ENCODE peak calls at places on chromosomes 3 and 15, in six cellular contexts. C is breast epithelium; E is CD8-positive, alpha-beta T cell; F is esophagus muscularis mucosa; H is lower lobe of right lung; N is body of pancreas. R is an unnamed sample.

GRCh38 chr3:150870406-150870805 is 34.8 kb downstream of the MINDY4B start:
- DNase-seq in C (no peak), E (no peak), F (no peak), H (no peak), N (no peak), R (no peak)

GRCh38 chr3:28057548-28057947 is 183.9 kb upstream of the CMC1 start:
- DNase-seq in C (no peak), E (no peak), F (no peak), H (no peak), N (no peak), R (no peak)

GRCh38 chr15:47587938-47588817 is 129.1 kb upstream of the SEMA6D start:
- DNase-seq in C (no peak), E (no peak), F (no peak), H (no peak), N (no peak), R (no peak)

GRCh38 chr3:178518660-178519396 is 17.4 kb upstream of the KCNMB2 start:
- DNase-seq in C (no peak), E (no peak), F (no peak), H (no peak), N (no peak), R (no peak)

GRCh38 chr3:66336358-66336766 is 115.6 kb downstream of the SLC25A26 start:
- DNase-seq in C (no peak), E (no peak), F (no peak), H (no peak), N (no peak), R (no peak)

GRCh38 chr3:186427627-186428026 is 65.6 kb upstream of the DGKG start:
- DNase-seq in C (no peak), E (no peak), F (peak), H (no peak), N (no peak), R (no peak)

GRCh38 chr15:40063563-40064011 is 24.6 kb upstream of the SRP14 start:
- DNase-seq in C (no peak), E (no peak), F (no peak), H (no peak), N (no peak), R (no peak)

GRCh38 chr3:192445768-192446644 is 281.3 kb downstream of the FGF12 start:
- DNase-seq in C (no peak), E (no peak), F (no peak), H (no peak), N (no peak), R (no peak)

GRCh38 chr3:37731895-37732294 is 129.8 kb upstream of the CTDSPL start:
- DNase-seq in C (no peak), E (no peak), F (no peak), H (no peak), N (no peak), R (no peak)

GRCh38 chr3:24365168-24365567 is 129.5 kb downstream of the THRB start:
- DNase-seq in C (peak), E (no peak), F (no peak), H (no peak), N (peak), R (no peak)
- H3K27ac ChIP-seq in C (peak), E (no peak), F (no peak), H (no peak), N (peak), R (no peak)

GRCh38 chr3:125606291-125606690 is 11.0 kb upstream of the OSBPL11 start:
- DNase-seq in C (no peak), E (no peak), F (no peak), H (no peak), N (no peak), R (no peak)

GRCh38 chr3:125608419-125608818 is 13.1 kb upstream of the OSBPL11 start:
- DNase-seq in C (no peak), E (no peak), F (no peak), H (no peak), N (no peak), R (no peak)

GRCh38 chr3:125605771-125606170 is 10.5 kb upstream of the OSBPL11 start:
- DNase-seq in C (no peak), E (no peak), F (no peak), H (no peak), N (no peak), R (no peak)

GRCh38 chr3:125602752-125603649 is 7.7 kb upstream of the OSBPL11 start:
- DNase-seq in C (no peak), E (no peak), F (no peak), H (no peak), N (no peak), R (no peak)
- TF ChIP-seq CTCF in C (no peak), E (no peak), F (no peak), H (no peak), N (peak), R (peak)

GRCh38 chr15:24956131-24956838 is 1.5 kb downstream of the SNRPN start:
- DNase-seq in C (peak), E (peak), F (peak), H (peak), N (peak), R (no peak)

GRCh38 chr15:24957691-24958090 is 2.9 kb downstream of the SNRPN start:
- DNase-seq in C (no peak), E (no peak), F (no peak), H (no peak), N (no peak), R (no peak)

GRCh38 chr15:24954783-24955548 is at the start of the genes SNRPN and SNURF:
- DNase-seq in C (peak), E (peak), F (no peak), H (peak), N (peak), R (no peak)

GRCh38 chr15:24955549-24955929 is 752 bp downstream of the SNRPN start:
- DNase-seq in C (no peak), E (peak), F (no peak), H (peak), N (peak), R (no peak)
- H3K4me3 ChIP-seq in C (peak), E (peak), F (peak), H (peak), N (peak), R (no peak)

DNA sequence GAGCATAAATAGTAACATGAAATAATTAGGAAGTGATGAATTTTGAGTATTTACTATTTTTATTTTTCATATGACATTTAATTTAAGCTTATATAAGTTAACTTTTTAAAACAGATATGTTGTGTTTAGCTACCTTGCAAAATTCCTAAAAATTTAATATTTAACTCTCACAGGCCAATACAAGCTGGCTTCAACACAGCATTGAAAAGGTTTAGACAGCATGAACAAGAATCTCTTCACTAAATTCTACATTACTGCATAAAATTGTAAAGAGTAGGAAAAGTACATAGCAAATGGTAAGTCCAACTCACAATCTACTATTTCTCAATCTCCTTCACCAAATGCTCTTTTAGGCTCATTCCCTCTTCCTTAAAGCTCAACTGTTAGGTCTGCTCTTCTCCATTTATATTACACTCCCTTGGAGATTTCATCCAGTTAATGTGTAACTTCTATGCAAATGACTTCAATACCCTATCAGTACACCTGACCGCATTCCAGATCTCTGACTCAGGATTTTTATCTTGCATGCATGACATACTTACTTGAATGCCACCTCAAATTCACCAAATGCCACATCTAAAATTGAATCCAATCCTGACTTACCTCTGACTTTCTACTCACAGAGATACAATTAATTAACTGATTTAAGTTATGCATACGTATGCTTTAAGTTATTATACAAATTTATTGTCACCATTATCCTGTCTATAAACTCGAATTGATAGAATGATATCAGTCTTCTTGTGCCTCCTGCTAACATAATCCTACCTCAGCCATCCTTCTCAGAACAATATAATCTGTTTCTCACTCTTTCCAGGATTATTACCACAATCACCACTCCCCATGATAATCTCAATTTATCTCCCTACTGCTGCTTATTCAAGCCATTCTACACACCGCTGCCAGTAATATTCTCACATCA is 127.0 kb downstream of the STAG1 start:
- DNase-seq in C (no peak), E (no peak), F (no peak), H (no peak), N (peak), R (no peak)
- H3K27ac ChIP-seq in C (no peak), E (no peak), F (no peak), H (peak), N (peak), R (no peak)

DNA sequence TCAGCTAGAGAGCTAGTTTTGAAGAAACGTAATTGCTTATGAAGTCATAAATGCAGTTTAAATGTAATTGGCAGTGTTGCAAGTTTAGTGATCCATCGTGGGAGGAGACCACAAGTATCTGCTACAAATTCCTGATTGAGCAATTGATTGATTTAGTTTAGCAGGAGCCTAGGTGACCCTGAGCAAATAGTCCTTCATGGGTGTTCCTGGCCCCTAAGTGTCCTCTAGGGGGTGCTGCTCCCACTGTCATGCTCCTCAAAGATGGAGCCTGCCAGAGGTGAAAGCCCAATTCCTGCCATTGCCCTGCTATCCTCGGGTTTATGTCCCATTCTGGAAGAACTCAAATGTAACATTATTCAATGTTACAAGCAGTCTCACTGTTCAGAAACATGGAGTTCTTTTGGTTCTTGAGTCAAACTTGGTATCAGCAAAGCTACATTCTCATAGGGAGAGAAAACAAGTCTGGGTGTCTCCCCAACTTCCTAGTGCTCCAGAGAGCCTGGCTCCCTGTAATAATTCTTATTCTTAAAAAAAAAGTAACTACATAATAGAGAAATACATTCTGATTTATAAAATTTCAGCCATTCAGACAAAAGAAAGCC is 29.8 kb upstream of the SENP5 start:
- DNase-seq in C (no peak), E (peak), F (no peak), H (peak), N (peak), R (peak)
- TF ChIP-seq CTCF in C (no peak), E (peak), F (peak), H (peak), N (peak), R (peak)

GRCh38 chr3:53674582-53674981 is 171.6 kb downstream of the CHDH start:
- DNase-seq in C (no peak), E (no peak), F (peak), H (no peak), N (no peak), R (no peak)

GRCh38 chr3:53675022-53675697 is 171.1 kb downstream of the CHDH start:
- DNase-seq in C (no peak), E (no peak), F (peak), H (no peak), N (no peak), R (no peak)

GRCh38 chr3:53672987-53673386 is 173.2 kb downstream of the CHDH start:
- DNase-seq in C (no peak), E (no peak), F (peak), H (no peak), N (no peak), R (no peak)

GRCh38 chr3:53668872-53669271 is 174.5 kb downstream of the CACNA1D start:
- DNase-seq in C (no peak), E (no peak), F (peak), H (no peak), N (no peak), R (peak)

DNA sequence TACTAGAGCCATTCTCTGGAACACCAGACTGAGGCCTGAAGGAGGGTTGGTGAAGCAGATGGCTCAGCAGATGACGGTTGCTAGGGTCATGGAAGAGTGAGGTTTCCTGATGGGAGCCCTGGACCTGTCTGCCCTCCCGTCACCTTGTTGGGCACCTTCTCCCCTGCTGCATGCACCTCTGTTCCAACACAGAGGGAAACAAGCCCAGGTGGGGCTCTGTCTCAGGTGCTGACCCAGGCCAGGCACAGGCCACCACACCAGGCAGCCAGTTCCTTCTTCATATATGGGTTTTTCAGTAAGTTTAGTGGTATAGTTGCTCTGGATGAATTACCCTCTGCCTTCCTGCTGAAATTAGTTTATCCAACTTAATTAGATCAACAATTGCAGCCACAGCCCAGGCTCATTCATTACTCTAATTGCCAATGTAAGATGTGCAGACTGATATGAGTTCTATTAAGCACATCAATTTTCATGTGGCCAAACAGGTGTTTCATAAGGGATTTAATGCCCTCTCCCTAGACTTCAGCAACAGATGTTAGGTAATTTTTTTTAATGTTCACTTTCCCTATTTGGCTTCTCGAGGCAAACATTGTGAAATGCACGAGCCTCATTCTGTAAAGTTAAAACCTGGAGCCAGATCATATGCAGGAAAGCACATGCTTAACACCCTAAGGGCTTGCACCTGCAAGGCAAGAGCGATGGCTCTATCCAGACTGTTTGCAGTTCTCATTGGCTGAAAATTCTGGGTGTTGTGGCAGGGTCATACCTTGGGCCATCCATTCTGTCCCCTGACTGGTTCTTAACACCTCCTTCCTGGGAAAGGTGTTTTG is 174.8 kb downstream of the CHDH start:
- DNase-seq in C (no peak), E (no peak), F (peak), H (no peak), N (no peak), R (no peak)
- H3K4me3 ChIP-seq in C (no peak), E (no peak), F (no peak), H (no peak), N (no peak), R (no peak)